ENCODE peak calls at places on chromosomes 12 and 14, in seven cellular contexts. F is germinal center; B is esophagus squamous epithelium; Y is psoas muscle; L is stimulated activated CD4-positive, alpha-beta T cell treated with anti-CD3 and anti-CD28 coated beads, Interleukin-2, amount 100 ng/mL, for 48 hours; S is M059J; G is T-helper 2 cell. I is an unnamed sample.

GRCh38 chr12:85092814-85093370 is 56.7 kb downstream of the LRRIQ1 start:
- DNase-seq in F (no peak), B (no peak), Y (no peak), L (no peak), S (no peak), G (no peak), I (no peak)

GRCh38 chr14:54465654-54466053 is 23.1 kb downstream of the GMFB start:
- DNase-seq in F (no peak), B (no peak), Y (no peak), L (no peak), S (no peak), G (no peak), I (no peak)

GRCh38 chr14:72692678-72693077 is 201.2 kb downstream of the DPF3 start:
- DNase-seq in F (no peak), B (no peak), Y (no peak), L (no peak), S (peak; percentile 20), G (no peak), I (no peak)

GRCh38 chr12:14833952-14834351 is 9.4 kb downstream of the ART4 start:
- DNase-seq in F (no peak), B (no peak), Y (no peak), L (no peak), S (peak; percentile 78), G (no peak), I (no peak)

GRCh38 chr12:31326689-31327659 is 1.0 kb upstream of the SINHCAF start:
- DNase-seq in F (no peak), B (no peak), Y (no peak), L (no peak), S (peak; percentile 19), G (no peak), I (no peak)

GRCh38 chr14:76204436-76205230 is 52.9 kb downstream of the GPATCH2L start:
- DNase-seq in F (no peak), B (no peak), Y (no peak), L (no peak), S (no peak), G (no peak), I (no peak)

GRCh38 chr14:63362305-63362914 is 43.7 kb upstream of the GPHB5 start:
- DNase-seq in F (no peak), B (no peak), Y (no peak), L (no peak), S (no peak), G (no peak), I (no peak)

GRCh38 chr14:79708991-79709390 is 502.3 kb downstream of the DIO2 start:
- DNase-seq in F (no peak), B (no peak), Y (no peak), L (no peak), S (peak; percentile 62), G (no peak), I (no peak)

GRCh38 chr14:104856869-104857860 is 7.9 kb upstream of the CEP170B start:
- DNase-seq in F (no peak), B (no peak), Y (peak; percentile 23), L (no peak), S (no peak), G (no peak), I (no peak)

GRCh38 chr12:4824415-4824814 is 85.3 kb upstream of the KCNA1 start:
- DNase-seq in F (no peak), B (no peak), Y (no peak), L (no peak), S (peak; percentile 86), G (no peak), I (no peak)

GRCh38 chr12:101698782-101699347 is 1.4 kb downstream of the CHPT1 start:
- DNase-seq in F (peak; percentile 17), B (no peak), Y (no peak), L (peak; percentile 3), S (peak; percentile 12), G (no peak), I (no peak)

GRCh38 chr14:22651586-22651985 is 7.4 kb upstream of the OR6J1 start:
- DNase-seq in F (no peak), B (no peak), Y (no peak), L (no peak), S (no peak), G (no peak), I (no peak)

GRCh38 chr12:70270108-70270507 is 26.9 kb downstream of the CNOT2 start:
- DNase-seq in F (no peak), B (no peak), Y (no peak), L (no peak), S (no peak), G (no peak), I (no peak)

GRCh38 chr14:61253064-61253753 is 27.9 kb downstream of the TMEM30B start:
- DNase-seq in F (no peak), B (no peak), Y (no peak), L (no peak), S (no peak), G (no peak), I (no peak)

GRCh38 chr14:33586806-33587205 is 364.1 kb downstream of the EGLN3 start:
- DNase-seq in F (no peak), B (no peak), Y (no peak), L (no peak), S (no peak), G (no peak), I (no peak)

GRCh38 chr12:69655616-69656336 is 43.3 kb downstream of the BEST3 start:
- DNase-seq in F (no peak), B (no peak), Y (no peak), L (no peak), S (peak; percentile 85), G (no peak), I (no peak)

GRCh38 chr12:131452444-131452860 is 258.4 kb upstream of the SFSWAP start:
- DNase-seq in F (peak; percentile 45), B (no peak), Y (no peak), L (peak; percentile 32), S (no peak), G (no peak), I (no peak)